ENCODE peak calls at places on chromosome 16, in eight cellular contexts. One of them, this sample, is unnamed.

GRCh38 chr16:2838928-2839327 is 8.8 kb downstream of the ZG16B start:
- DNase-seq in astrocyte of the spinal cord: peak; percentile 72
- DNase-seq in NCI-H1092: no peak
- DNase-seq in nucleus accumbens: peak; percentile 20
- DNase-seq in RWPE1: peak; percentile 40
- DNase-seq in T-cell: peak; percentile 44
- DNase-seq in progenitor cell of endocrine pancreas: peak; percentile 62
- DNase-seq in CD8-positive, alpha-beta T cell: peak; percentile 34
- DNase-seq in this sample: peak; percentile 53

GRCh38 chr16:23514381-23515152 is 4.3 kb upstream of the GGA2 start:
- DNase-seq in T-cell: peak; percentile 15
- DNase-seq in astrocyte of the spinal cord: no peak
- DNase-seq in nucleus accumbens: no peak
- DNase-seq in RWPE1: no peak
- DNase-seq in progenitor cell of endocrine pancreas: no peak
- DNase-seq in NCI-H1092: no peak
- DNase-seq in CD8-positive, alpha-beta T cell: peak; percentile 9
- DNase-seq in this sample: peak; percentile 10

GRCh38 chr16:23682181-23682580 is 3.5 kb downstream of the PLK1 start:
- DNase-seq in CD8-positive, alpha-beta T cell: no peak
- DNase-seq in progenitor cell of endocrine pancreas: no peak
- DNase-seq in T-cell: no peak
- DNase-seq in NCI-H1092: no peak
- DNase-seq in RWPE1: no peak
- DNase-seq in nucleus accumbens: no peak
- DNase-seq in astrocyte of the spinal cord: no peak
- DNase-seq in this sample: no peak

GRCh38 chr16:64470916-64471315 is 650.9 kb downstream of the CDH11 start:
- DNase-seq in NCI-H1092: no peak
- DNase-seq in T-cell: no peak
- DNase-seq in astrocyte of the spinal cord: no peak
- DNase-seq in progenitor cell of endocrine pancreas: no peak
- DNase-seq in CD8-positive, alpha-beta T cell: no peak
- DNase-seq in RWPE1: no peak
- DNase-seq in nucleus accumbens: no peak
- DNase-seq in this sample: no peak

GRCh38 chr16:8644513-8645140 is 23.1 kb downstream of the METTL22 start:
- DNase-seq in progenitor cell of endocrine pancreas: no peak
- DNase-seq in T-cell: peak; percentile 8
- DNase-seq in astrocyte of the spinal cord: no peak
- DNase-seq in nucleus accumbens: no peak
- DNase-seq in CD8-positive, alpha-beta T cell: no peak
- DNase-seq in NCI-H1092: no peak
- DNase-seq in RWPE1: no peak
- DNase-seq in this sample: no peak

GRCh38 chr16:67873435-67874146 is 739 bp downstream of the EDC4 start:
- DNase-seq in astrocyte of the spinal cord: no peak
- DNase-seq in T-cell: no peak
- DNase-seq in RWPE1: no peak
- DNase-seq in progenitor cell of endocrine pancreas: no peak
- DNase-seq in NCI-H1092: no peak
- DNase-seq in CD8-positive, alpha-beta T cell: no peak
- DNase-seq in nucleus accumbens: no peak
- DNase-seq in this sample: no peak

GRCh38 chr16:629289-630023 is 1.3 kb upstream of the WFIKKN1 start:
- DNase-seq in nucleus accumbens: no peak
- DNase-seq in RWPE1: no peak
- DNase-seq in CD8-positive, alpha-beta T cell: no peak
- DNase-seq in NCI-H1092: no peak
- DNase-seq in astrocyte of the spinal cord: no peak
- DNase-seq in progenitor cell of endocrine pancreas: peak; percentile 51
- DNase-seq in T-cell: no peak
- DNase-seq in this sample: no peak

GRCh38 chr16:3063617-3064389 is 1.6 kb upstream of the IL32 start:
- DNase-seq in RWPE1: no peak
- DNase-seq in NCI-H1092: no peak
- DNase-seq in CD8-positive, alpha-beta T cell: no peak
- DNase-seq in astrocyte of the spinal cord: no peak
- DNase-seq in T-cell: no peak
- DNase-seq in progenitor cell of endocrine pancreas: no peak
- DNase-seq in nucleus accumbens: no peak
- DNase-seq in this sample: no peak

GRCh38 chr16:85275533-85276249 is 163.4 kb upstream of the CIBAR2 start:
- DNase-seq in T-cell: peak; percentile 41
- DNase-seq in astrocyte of the spinal cord: peak; percentile 40
- DNase-seq in NCI-H1092: peak; percentile 62
- DNase-seq in nucleus accumbens: peak; percentile 64
- DNase-seq in RWPE1: peak; percentile 75
- DNase-seq in CD8-positive, alpha-beta T cell: peak; percentile 56
- DNase-seq in progenitor cell of endocrine pancreas: peak; percentile 82
- DNase-seq in this sample: peak; percentile 62

GRCh38 chr16:24700549-24701392 is 28.7 kb upstream of the TNRC6A start:
- DNase-seq in astrocyte of the spinal cord: peak; percentile 98
- DNase-seq in nucleus accumbens: no peak
- DNase-seq in progenitor cell of endocrine pancreas: no peak
- DNase-seq in NCI-H1092: no peak
- DNase-seq in CD8-positive, alpha-beta T cell: no peak
- DNase-seq in T-cell: no peak
- DNase-seq in RWPE1: peak; percentile 90
- DNase-seq in this sample: no peak

GRCh38 chr16:28092721-28093382 is 29.3 kb upstream of the GSG1L start:
- DNase-seq in T-cell: no peak
- DNase-seq in nucleus accumbens: no peak
- DNase-seq in progenitor cell of endocrine pancreas: no peak
- DNase-seq in astrocyte of the spinal cord: no peak
- DNase-seq in NCI-H1092: no peak
- DNase-seq in RWPE1: peak; percentile 63
- DNase-seq in CD8-positive, alpha-beta T cell: no peak
- DNase-seq in this sample: no peak

GRCh38 chr16:88782454-88783390 is 2.3 kb downstream of the PIEZO1 start:
- DNase-seq in T-cell: no peak
- DNase-seq in NCI-H1092: no peak
- DNase-seq in nucleus accumbens: no peak
- DNase-seq in RWPE1: peak; percentile 95
- DNase-seq in progenitor cell of endocrine pancreas: no peak
- DNase-seq in astrocyte of the spinal cord: peak; percentile 64
- DNase-seq in CD8-positive, alpha-beta T cell: no peak
- DNase-seq in this sample: peak; percentile 61

GRCh38 chr16:76639685-76640289 is 362.6 kb downstream of the CNTNAP4 start:
- DNase-seq in CD8-positive, alpha-beta T cell: no peak
- DNase-seq in T-cell: no peak
- DNase-seq in NCI-H1092: no peak
- DNase-seq in progenitor cell of endocrine pancreas: no peak
- DNase-seq in nucleus accumbens: no peak
- DNase-seq in RWPE1: peak; percentile 18
- DNase-seq in astrocyte of the spinal cord: peak; percentile 7
- DNase-seq in this sample: no peak

GRCh38 chr16:60771138-60771537 is 1265.1 kb downstream of the CDH8 start:
- DNase-seq in T-cell: no peak
- DNase-seq in NCI-H1092: no peak
- DNase-seq in astrocyte of the spinal cord: no peak
- DNase-seq in progenitor cell of endocrine pancreas: no peak
- DNase-seq in RWPE1: no peak
- DNase-seq in CD8-positive, alpha-beta T cell: no peak
- DNase-seq in nucleus accumbens: no peak
- DNase-seq in this sample: no peak

GRCh38 chr16:27364493-27365141 is 37.4 kb upstream of the IL21R start:
- DNase-seq in NCI-H1092: no peak
- DNase-seq in CD8-positive, alpha-beta T cell: no peak
- DNase-seq in nucleus accumbens: no peak
- DNase-seq in RWPE1: peak; percentile 57
- DNase-seq in astrocyte of the spinal cord: no peak
- DNase-seq in progenitor cell of endocrine pancreas: no peak
- DNase-seq in T-cell: no peak
- DNase-seq in this sample: no peak

GRCh38 chr16:67649494-67649931 is 4.6 kb downstream of the CARMIL2 start:
- DNase-seq in astrocyte of the spinal cord: no peak
- DNase-seq in RWPE1: no peak
- DNase-seq in CD8-positive, alpha-beta T cell: no peak
- DNase-seq in NCI-H1092: no peak
- DNase-seq in T-cell: no peak
- DNase-seq in progenitor cell of endocrine pancreas: no peak
- DNase-seq in nucleus accumbens: no peak
- DNase-seq in this sample: no peak

GRCh38 chr16:67961551-67961957 is 6.9 kb downstream of the SLC12A4 start:
- DNase-seq in RWPE1: peak; percentile 96
- DNase-seq in NCI-H1092: peak; percentile 95
- DNase-seq in T-cell: no peak
- DNase-seq in CD8-positive, alpha-beta T cell: no peak
- DNase-seq in astrocyte of the spinal cord: no peak
- DNase-seq in nucleus accumbens: no peak
- DNase-seq in progenitor cell of endocrine pancreas: no peak
- DNase-seq in this sample: no peak

GRCh38 chr16:3131755-3132377 is 3.0 kb upstream of the ZNF213 start:
- DNase-seq in nucleus accumbens: no peak
- DNase-seq in progenitor cell of endocrine pancreas: no peak
- DNase-seq in RWPE1: peak; percentile 23
- DNase-seq in T-cell: no peak
- DNase-seq in CD8-positive, alpha-beta T cell: peak; percentile 22
- DNase-seq in astrocyte of the spinal cord: peak; percentile 30
- DNase-seq in NCI-H1092: no peak
- DNase-seq in this sample: peak; percentile 31

This sample was measured in activated CD4-positive, alpha-beta T cell treated with anti-CD3 and anti-CD28 coated beads, Interleukin-2, amount 50 U/mL, for 1 hour.